ENCODE peak calls at places on chromosomes 16 and 17, in four cellular contexts. M, R, V and H are unnamed samples.
A peak's percentile ranks its signal among the peaks of the same experiment; 100 is the strongest.

GRCh38 chr17:11182430-11182829 is 58.6 kb upstream of the SHISA6 start:
- DNase-seq in M (no peak), R (no peak), V (no peak), H (no peak)

GRCh38 chr17:48960834-48961515 is 7.4 kb downstream of the GIP start:
- DNase-seq in M (no peak), R (peak; percentile 73), V (peak; percentile 48), H (peak; percentile 38)

GRCh38 chr17:65987988-65988387 is 203.9 kb downstream of the CEP112 start:
- DNase-seq in M (peak; percentile 14), R (peak; percentile 76), V (peak; percentile 11), H (peak; percentile 13)

GRCh38 chr16:27579086-27579980 is 29.4 kb downstream of the KATNIP start:
- DNase-seq in M (no peak), R (peak; percentile 89), V (no peak), H (no peak)

GRCh38 chr16:74029122-74029805 is 267.4 kb upstream of the PSMD7 start:
- DNase-seq in M (no peak), R (no peak), V (no peak), H (no peak)

GRCh38 chr16:86373502-86373901 is 136.8 kb upstream of the FOXF1 start:
- DNase-seq in M (no peak), R (no peak), V (no peak), H (no peak)

GRCh38 chr17:61227866-61228265 is 171.8 kb upstream of the TBX2 start:
- DNase-seq in M (no peak), R (no peak), V (no peak), H (no peak)

GRCh38 chr17:78266231-78266631 is 34.8 kb downstream of the TMEM235 start:
- DNase-seq in M (no peak), R (no peak), V (no peak), H (no peak)

GRCh38 chr17:49670002-49670401 is 7.9 kb downstream of the SPOP start:
- DNase-seq in M (no peak), R (no peak), V (no peak), H (no peak)

GRCh38 chr16:75110637-75111513 is 5.7 kb downstream of the LDHD start:
- DNase-seq in M (peak; percentile 87), R (peak; percentile 80), V (peak; percentile 93), H (peak; percentile 90)

GRCh38 chr17:78671607-78672404 is 94.6 kb upstream of the DNAH17 start:
- DNase-seq in M (no peak), R (no peak), V (no peak), H (no peak)

GRCh38 chr17:67098022-67098421 is 53.7 kb downstream of the CACNG1 start:
- DNase-seq in M (no peak), R (no peak), V (no peak), H (no peak)

GRCh38 chr16:84864266-84864955 is 44.6 kb downstream of the CRISPLD2 start:
- DNase-seq in M (no peak), R (no peak), V (no peak), H (no peak)

GRCh38 chr17:56876766-56877179 is 37.1 kb downstream of the TRIM25 start:
- DNase-seq in M (no peak), R (no peak), V (peak; percentile 72), H (no peak)

GRCh38 chr17:43732961-43733360 is 25.6 kb downstream of the SOST start:
- DNase-seq in M (no peak), R (no peak), V (no peak), H (no peak)

DNA sequence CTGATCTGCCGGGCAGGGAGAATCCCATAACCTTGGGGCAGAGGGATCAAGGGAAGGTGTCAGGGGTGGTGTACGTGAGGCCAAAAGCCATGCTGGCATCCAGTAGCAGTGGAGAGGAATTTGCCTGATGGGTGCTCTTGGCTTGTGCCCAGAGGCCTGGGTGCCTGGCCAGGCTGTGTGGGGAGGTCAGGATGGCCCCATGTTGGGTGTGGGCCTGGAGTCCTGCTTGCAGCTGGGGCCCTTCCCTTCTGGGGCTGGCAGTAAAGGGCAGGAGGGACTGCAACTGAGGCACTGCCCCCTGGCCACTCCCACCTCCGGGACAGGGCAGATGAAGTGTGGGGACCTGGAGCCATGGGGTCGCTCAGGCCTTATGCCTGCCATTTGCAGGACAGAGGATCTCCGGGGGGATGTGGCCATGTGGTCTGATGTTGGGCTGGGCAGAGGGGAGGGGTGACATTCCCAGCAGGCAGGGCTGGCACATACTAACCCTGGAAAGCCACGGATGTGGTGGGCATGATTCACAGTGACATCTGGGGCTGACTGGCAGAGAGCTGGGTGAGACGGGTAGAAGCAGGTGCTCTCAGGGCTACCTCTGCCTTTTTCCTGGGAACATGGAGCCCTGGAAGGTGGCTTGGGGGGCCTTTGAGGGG is 3.5 kb downstream of the FMNL1 start:
- DNase-seq in M (no peak), R (no peak), V (no peak), H (no peak)
- TF ChIP-seq NR3C1 in M (no peak), R (no peak), V (no peak), H (no peak)

GRCh38 chr16:82344157-82344556 is 174.1 kb upstream of the MPHOSPH6 start:
- DNase-seq in M (no peak), R (peak; percentile 26), V (no peak), H (peak; percentile 27)
- TF ChIP-seq CTCF in M (no peak), R (peak; percentile 77), V (peak; percentile 8), H (peak; percentile 33)

DNA sequence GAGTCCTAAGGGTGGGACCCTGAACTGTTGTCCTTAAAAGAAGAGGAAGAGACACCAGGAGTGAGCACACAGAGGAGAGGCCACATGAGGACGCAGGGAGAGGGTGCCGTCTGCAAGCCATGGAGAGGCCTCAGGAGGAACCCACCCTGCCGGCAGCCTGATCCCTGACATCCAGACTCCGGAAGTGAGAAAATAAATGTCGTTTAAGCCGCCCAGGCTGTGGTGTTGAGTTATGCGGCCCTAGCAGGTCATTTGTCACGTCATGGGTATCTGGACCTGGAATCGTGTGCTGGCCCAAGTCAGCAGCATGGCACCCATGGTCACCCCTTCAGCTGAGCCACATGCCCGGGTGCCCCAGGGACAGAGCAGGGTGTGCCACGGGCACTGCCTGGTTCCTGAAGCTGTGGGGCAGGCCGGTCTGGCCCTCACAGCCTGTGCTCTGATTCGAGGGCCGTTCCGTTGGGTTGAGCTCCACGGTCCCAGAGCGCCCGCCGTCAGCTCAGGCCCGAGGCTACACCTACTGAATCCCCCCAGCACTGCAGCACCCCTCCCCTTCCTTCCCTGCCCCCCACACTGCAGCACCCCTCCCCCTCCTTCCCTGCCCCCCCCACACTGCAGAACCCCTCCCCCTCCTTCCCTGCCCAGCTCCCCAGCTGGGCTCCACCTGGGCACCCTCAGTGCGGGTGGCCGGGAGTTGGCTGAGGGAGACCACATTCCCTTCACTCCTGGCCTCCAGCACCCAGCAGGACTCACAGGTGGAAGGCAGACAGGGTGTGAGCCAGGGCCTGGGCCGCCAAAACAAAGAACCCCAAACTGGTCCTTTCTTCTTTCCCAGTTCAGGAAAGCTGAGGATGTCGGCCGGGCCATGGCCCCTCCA is 2.7 kb upstream of the CCDC57 start:
- DNase-seq in M (peak; percentile 68), R (peak; percentile 35), V (peak; percentile 66), H (no peak)
- TF ChIP-seq NR3C1 in M (no peak), R (no peak), V (no peak), H (no peak)

GRCh38 chr16:61362583-61362982 is 673.7 kb downstream of the CDH8 start:
- DNase-seq in M (no peak), R (no peak), V (no peak), H (no peak)

GRCh38 chr16:61370564-61370963 is 665.7 kb downstream of the CDH8 start:
- DNase-seq in M (no peak), R (no peak), V (no peak), H (no peak)

DNA sequence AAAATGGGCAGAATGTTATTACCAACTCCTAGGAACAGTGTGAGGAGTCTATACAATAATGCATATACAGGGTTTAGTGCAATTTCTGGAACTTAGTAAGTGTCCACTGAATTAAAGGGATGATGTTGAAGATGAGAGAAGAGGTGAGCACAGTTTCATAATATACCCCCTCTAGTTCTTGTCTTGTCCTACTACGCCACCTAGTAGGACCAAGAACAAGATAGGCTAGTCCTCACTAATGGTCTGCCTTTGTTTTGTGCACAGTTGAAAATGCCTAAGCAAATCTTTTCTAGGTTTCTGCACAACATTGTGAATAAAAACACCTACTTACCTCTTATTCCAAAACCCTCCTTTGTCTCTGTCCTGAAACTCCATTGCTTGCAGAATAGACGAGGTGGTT is 670.2 kb downstream of the CDH8 start:
- DNase-seq in M (no peak), R (no peak), V (no peak), H (no peak)
- TF ChIP-seq CTCF in M (no peak), R (no peak), V (no peak), H (no peak)

DNA sequence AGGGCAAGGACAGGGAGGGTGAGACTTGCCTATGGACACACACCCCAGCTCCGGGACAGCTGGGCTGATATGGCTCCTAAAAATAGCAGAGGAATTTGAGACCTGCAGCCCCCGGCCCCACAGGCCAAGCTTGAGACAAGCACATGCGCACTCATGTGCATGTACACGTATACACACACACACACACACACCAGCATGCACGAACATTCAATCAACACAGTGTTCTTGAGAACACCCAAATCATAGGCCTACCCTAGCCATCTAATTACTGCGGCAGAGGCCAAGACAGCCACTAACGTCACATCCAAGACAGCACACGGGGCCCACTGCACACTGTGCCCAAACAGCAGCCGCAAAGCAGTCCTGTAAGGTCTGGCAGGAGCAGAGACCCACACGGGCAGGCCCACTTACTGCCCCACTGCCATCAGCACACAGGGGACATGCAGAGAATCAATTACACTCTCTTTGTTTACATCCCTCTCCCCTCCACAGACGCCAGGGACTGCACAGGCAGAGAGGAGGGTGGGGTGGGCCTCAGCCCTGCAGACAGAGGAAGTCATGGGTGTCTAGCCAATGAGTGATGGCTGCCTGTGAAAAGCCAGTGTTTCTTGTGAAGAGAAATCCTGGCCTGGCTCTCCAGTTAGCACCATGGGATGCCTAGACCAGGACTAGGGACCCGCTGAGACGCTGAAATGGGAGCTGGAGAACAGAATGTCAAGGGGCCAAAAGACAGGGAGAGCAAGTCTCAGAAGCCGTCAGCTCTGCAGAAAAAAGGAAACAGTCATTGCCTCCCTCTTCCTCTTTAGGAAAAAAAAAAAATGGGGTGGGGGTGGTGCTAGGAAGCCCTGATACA is 39.3 kb downstream of the MYO18A start:
- DNase-seq in M (no peak), R (no peak), V (peak; percentile 38), H (no peak)
- TF ChIP-seq NR3C1 in M (no peak), R (no peak), V (no peak), H (no peak)